ENCODE peak calls at places on chromosomes 5 and 9, in four cellular contexts. One of them, this sample, is unnamed.
A peak's percentile ranks its signal among the peaks of the same experiment; 100 is the strongest.

GRCh38 chr9:73030370-73031039 is 77.7 kb upstream of the ALDH1A1 start:
- DNase-seq in uterus: no peak
- DNase-seq in activated CD4-positive, alpha-beta T cell treated with anti-CD3 and anti-CD28 coated beads, Interleukin-2, amount 50 U/mL, for 24 hours: no peak
- DNase-seq in suprapubic skin: no peak
- DNase-seq in this sample: no peak

GRCh38 chr5:78968781-78969180 is 16.3 kb downstream of the ARSB start:
- DNase-seq in uterus: no peak
- DNase-seq in activated CD4-positive, alpha-beta T cell treated with anti-CD3 and anti-CD28 coated beads, Interleukin-2, amount 50 U/mL, for 24 hours: no peak
- DNase-seq in suprapubic skin: no peak
- DNase-seq in this sample: no peak

GRCh38 chr5:59079622-59080620 is 497.0 kb downstream of the RAB3C start:
- DNase-seq in uterus: no peak
- DNase-seq in activated CD4-positive, alpha-beta T cell treated with anti-CD3 and anti-CD28 coated beads, Interleukin-2, amount 50 U/mL, for 24 hours: no peak
- DNase-seq in suprapubic skin: no peak
- DNase-seq in this sample: no peak

GRCh38 chr9:34929506-34930102 is 28.5 kb upstream of the PHF24 start:
- DNase-seq in uterus: no peak
- DNase-seq in activated CD4-positive, alpha-beta T cell treated with anti-CD3 and anti-CD28 coated beads, Interleukin-2, amount 50 U/mL, for 24 hours: no peak
- DNase-seq in suprapubic skin: no peak
- DNase-seq in this sample: peak; percentile 19

GRCh38 chr5:143685416-143685815 is 126.5 kb upstream of the HMHB1 start:
- DNase-seq in uterus: no peak
- DNase-seq in activated CD4-positive, alpha-beta T cell treated with anti-CD3 and anti-CD28 coated beads, Interleukin-2, amount 50 U/mL, for 24 hours: no peak
- DNase-seq in suprapubic skin: no peak
- DNase-seq in this sample: no peak

GRCh38 chr5:134524826-134525686 is at the start of gene JADE2:
- DNase-seq in uterus: peak; percentile 77
- DNase-seq in activated CD4-positive, alpha-beta T cell treated with anti-CD3 and anti-CD28 coated beads, Interleukin-2, amount 50 U/mL, for 24 hours: peak; percentile 62
- DNase-seq in suprapubic skin: peak; percentile 83
- DNase-seq in this sample: peak; percentile 61

GRCh38 chr5:54887663-54888062 is 97.7 kb downstream of the ESM1 start:
- DNase-seq in uterus: no peak
- DNase-seq in activated CD4-positive, alpha-beta T cell treated with anti-CD3 and anti-CD28 coated beads, Interleukin-2, amount 50 U/mL, for 24 hours: no peak
- DNase-seq in suprapubic skin: no peak
- DNase-seq in this sample: no peak

GRCh38 chr5:147098233-147098790 is 136.5 kb upstream of the STK32A start:
- DNase-seq in uterus: no peak
- DNase-seq in activated CD4-positive, alpha-beta T cell treated with anti-CD3 and anti-CD28 coated beads, Interleukin-2, amount 50 U/mL, for 24 hours: no peak
- DNase-seq in suprapubic skin: no peak
- DNase-seq in this sample: no peak

GRCh38 chr5:61884242-61884855 is 421.7 kb upstream of the KIF2A start:
- DNase-seq in uterus: no peak
- DNase-seq in activated CD4-positive, alpha-beta T cell treated with anti-CD3 and anti-CD28 coated beads, Interleukin-2, amount 50 U/mL, for 24 hours: no peak
- DNase-seq in suprapubic skin: no peak
- DNase-seq in this sample: no peak

GRCh38 chr5:39218482-39219381 is 631 bp downstream of the FYB1 start:
- DNase-seq in uterus: peak; percentile 56
- DNase-seq in activated CD4-positive, alpha-beta T cell treated with anti-CD3 and anti-CD28 coated beads, Interleukin-2, amount 50 U/mL, for 24 hours: no peak
- DNase-seq in suprapubic skin: no peak
- DNase-seq in this sample: no peak

GRCh38 chr5:378301-378891 is 56.9 kb downstream of the AHRR start:
- DNase-seq in uterus: no peak
- DNase-seq in activated CD4-positive, alpha-beta T cell treated with anti-CD3 and anti-CD28 coated beads, Interleukin-2, amount 50 U/mL, for 24 hours: peak; percentile 54
- DNase-seq in suprapubic skin: peak; percentile 20
- DNase-seq in this sample: no peak

GRCh38 chr9:129319938-129320481 is 141.9 kb upstream of the IER5L start:
- DNase-seq in uterus: peak; percentile 37
- DNase-seq in activated CD4-positive, alpha-beta T cell treated with anti-CD3 and anti-CD28 coated beads, Interleukin-2, amount 50 U/mL, for 24 hours: no peak
- DNase-seq in suprapubic skin: peak; percentile 55
- DNase-seq in this sample: no peak

GRCh38 chr5:151108566-151108965 is 27.7 kb upstream of the TNIP1 start:
- DNase-seq in uterus: no peak
- DNase-seq in activated CD4-positive, alpha-beta T cell treated with anti-CD3 and anti-CD28 coated beads, Interleukin-2, amount 50 U/mL, for 24 hours: no peak
- DNase-seq in suprapubic skin: no peak
- DNase-seq in this sample: no peak

GRCh38 chr9:129714393-129715051 is 38.3 kb downstream of the PTGES start:
- DNase-seq in uterus: no peak
- DNase-seq in activated CD4-positive, alpha-beta T cell treated with anti-CD3 and anti-CD28 coated beads, Interleukin-2, amount 50 U/mL, for 24 hours: no peak
- DNase-seq in suprapubic skin: no peak
- DNase-seq in this sample: no peak

GRCh38 chr5:178310130-178310865 is 77.7 kb upstream of the PHYKPL start:
- DNase-seq in uterus: no peak
- DNase-seq in activated CD4-positive, alpha-beta T cell treated with anti-CD3 and anti-CD28 coated beads, Interleukin-2, amount 50 U/mL, for 24 hours: no peak
- DNase-seq in suprapubic skin: no peak
- DNase-seq in this sample: no peak

GRCh38 chr5:17069995-17070405 is 133.9 kb upstream of the MYO10 start:
- DNase-seq in uterus: no peak
- DNase-seq in activated CD4-positive, alpha-beta T cell treated with anti-CD3 and anti-CD28 coated beads, Interleukin-2, amount 50 U/mL, for 24 hours: no peak
- DNase-seq in suprapubic skin: no peak
- DNase-seq in this sample: no peak

GRCh38 chr5:148619484-148619883 is 34.8 kb downstream of the HTR4 start:
- DNase-seq in uterus: no peak
- DNase-seq in activated CD4-positive, alpha-beta T cell treated with anti-CD3 and anti-CD28 coated beads, Interleukin-2, amount 50 U/mL, for 24 hours: no peak
- DNase-seq in suprapubic skin: no peak
- DNase-seq in this sample: no peak

GRCh38 chr5:56900858-56901578 is 8.4 kb upstream of the SETD9 start:
- DNase-seq in uterus: no peak
- DNase-seq in activated CD4-positive, alpha-beta T cell treated with anti-CD3 and anti-CD28 coated beads, Interleukin-2, amount 50 U/mL, for 24 hours: peak; percentile 38
- DNase-seq in suprapubic skin: no peak
- DNase-seq in this sample: no peak

This sample was measured in stimulated activated CD4-positive, alpha-beta T cell treated with anti-CD3 and anti-CD28 coated beads, Interleukin-15, amount 100 ng/mL, for 48 hours.